ENCODE peak calls at places on chromosomes 1 and 21, in four cellular contexts. One of them, this sample, is unnamed.

GRCh38 chr21:34968414-34969333 is 80.4 kb downstream of the RUNX1 start:
- DNase-seq in cardiac fibroblast: no peak
- DNase-seq in lower lobe of right lung: no peak
- DNase-seq in brain microvascular endothelial cell: no peak
- DNase-seq in this sample: no peak

GRCh38 chr1:94299627-94300552 is 62.5 kb upstream of the ARHGAP29 start:
- DNase-seq in cardiac fibroblast: peak; percentile 86
- DNase-seq in lower lobe of right lung: no peak
- DNase-seq in brain microvascular endothelial cell: peak; percentile 63
- DNase-seq in this sample: peak; percentile 75

GRCh38 chr1:170305777-170306299 is 160.1 kb downstream of the NTMT2 start:
- DNase-seq in cardiac fibroblast: no peak
- DNase-seq in lower lobe of right lung: no peak
- DNase-seq in brain microvascular endothelial cell: no peak
- DNase-seq in this sample: no peak

GRCh38 chr1:160884579-160884978 is 401 bp downstream of the ITLN1 start:
- DNase-seq in cardiac fibroblast: no peak
- DNase-seq in lower lobe of right lung: no peak
- DNase-seq in brain microvascular endothelial cell: no peak
- DNase-seq in this sample: peak; percentile 24

GRCh38 chr1:214404154-214404553 is 123.2 kb downstream of the SMYD2 start:
- DNase-seq in cardiac fibroblast: peak; percentile 75
- DNase-seq in lower lobe of right lung: no peak
- DNase-seq in brain microvascular endothelial cell: no peak
- DNase-seq in this sample: no peak

GRCh38 chr21:32132409-32132808 is 146.4 kb downstream of the MIS18A start:
- DNase-seq in cardiac fibroblast: no peak
- DNase-seq in lower lobe of right lung: no peak
- DNase-seq in brain microvascular endothelial cell: no peak
- DNase-seq in this sample: no peak

GRCh38 chr1:214146523-214146922 is 134.4 kb upstream of the SMYD2 start:
- DNase-seq in cardiac fibroblast: no peak
- DNase-seq in lower lobe of right lung: no peak
- DNase-seq in brain microvascular endothelial cell: no peak
- DNase-seq in this sample: peak; percentile 24

GRCh38 chr21:41478319-41479177 is 29.4 kb downstream of the TMPRSS2 start:
- DNase-seq in cardiac fibroblast: no peak
- DNase-seq in lower lobe of right lung: peak; percentile 70
- DNase-seq in brain microvascular endothelial cell: no peak
- DNase-seq in this sample: no peak

GRCh38 chr1:18107671-18108312 is at the start of gene IGSF21:
- DNase-seq in cardiac fibroblast: no peak
- DNase-seq in lower lobe of right lung: no peak
- DNase-seq in brain microvascular endothelial cell: no peak
- DNase-seq in this sample: no peak

GRCh38 chr21:38843379-38843778 is 37.6 kb downstream of the ETS2 start:
- DNase-seq in cardiac fibroblast: no peak
- DNase-seq in lower lobe of right lung: no peak
- DNase-seq in brain microvascular endothelial cell: no peak
- DNase-seq in this sample: no peak

GRCh38 chr1:229238674-229239415 is 32.1 kb upstream of the RAB4A start:
- DNase-seq in cardiac fibroblast: peak; percentile 38
- DNase-seq in lower lobe of right lung: no peak
- DNase-seq in brain microvascular endothelial cell: no peak
- DNase-seq in this sample: no peak

GRCh38 chr21:27571706-27572105 is 604.8 kb upstream of the ADAMTS5 start:
- DNase-seq in cardiac fibroblast: peak; percentile 93
- DNase-seq in lower lobe of right lung: no peak
- DNase-seq in brain microvascular endothelial cell: peak; percentile 80
- DNase-seq in this sample: no peak

GRCh38 chr1:52426391-52426790 is 22.0 kb downstream of the PRPF38A start:
- DNase-seq in cardiac fibroblast: peak; percentile 51
- DNase-seq in lower lobe of right lung: no peak
- DNase-seq in brain microvascular endothelial cell: peak; percentile 44
- DNase-seq in this sample: no peak

GRCh38 chr1:201724760-201725105 is 104.2 kb upstream of the IPO9 start:
- DNase-seq in cardiac fibroblast: no peak
- DNase-seq in lower lobe of right lung: no peak
- DNase-seq in brain microvascular endothelial cell: no peak
- DNase-seq in this sample: no peak

GRCh38 chr1:59500970-59501742 is 204.3 kb downstream of the FGGY start:
- DNase-seq in cardiac fibroblast: peak; percentile 42
- DNase-seq in lower lobe of right lung: no peak
- DNase-seq in brain microvascular endothelial cell: no peak
- DNase-seq in this sample: no peak

GRCh38 chr1:174258148-174258550 is 98.8 kb downstream of the RABGAP1L start:
- DNase-seq in cardiac fibroblast: peak; percentile 68
- DNase-seq in lower lobe of right lung: no peak
- DNase-seq in brain microvascular endothelial cell: peak; percentile 48
- DNase-seq in this sample: peak; percentile 64

GRCh38 chr1:22932803-22933470 is 39.7 kb downstream of the LACTBL1 start:
- DNase-seq in cardiac fibroblast: no peak
- DNase-seq in lower lobe of right lung: no peak
- DNase-seq in brain microvascular endothelial cell: no peak
- DNase-seq in this sample: no peak

GRCh38 chr1:244347942-244348341 is 103.8 kb downstream of the ADSS2 start:
- DNase-seq in cardiac fibroblast: peak; percentile 64
- DNase-seq in lower lobe of right lung: no peak
- DNase-seq in brain microvascular endothelial cell: no peak
- DNase-seq in this sample: no peak

GRCh38 chr1:181189691-181190361 is 101.3 kb downstream of the IER5 start:
- DNase-seq in cardiac fibroblast: peak; percentile 51
- DNase-seq in lower lobe of right lung: peak; percentile 75
- DNase-seq in brain microvascular endothelial cell: peak; percentile 36
- DNase-seq in this sample: peak; percentile 89

GRCh38 chr1:28913786-28914227 is 562 bp upstream of the EPB41 start:
- DNase-seq in cardiac fibroblast: no peak
- DNase-seq in lower lobe of right lung: no peak
- DNase-seq in brain microvascular endothelial cell: no peak
- DNase-seq in this sample: no peak

GRCh38 chr1:154765970-154766369 is 104.1 kb downstream of the KCNN3 start:
- DNase-seq in cardiac fibroblast: peak; percentile 41
- DNase-seq in lower lobe of right lung: no peak
- DNase-seq in brain microvascular endothelial cell: peak; percentile 29
- DNase-seq in this sample: peak; percentile 61

GRCh38 chr1:35406103-35406502 is 137.6 kb downstream of the ZMYM4 start:
- DNase-seq in cardiac fibroblast: no peak
- DNase-seq in lower lobe of right lung: no peak
- DNase-seq in brain microvascular endothelial cell: no peak
- DNase-seq in this sample: no peak

GRCh38 chr1:208475951-208476824 is 232.0 kb upstream of the PLXNA2 start:
- DNase-seq in cardiac fibroblast: no peak
- DNase-seq in lower lobe of right lung: no peak
- DNase-seq in brain microvascular endothelial cell: no peak
- DNase-seq in this sample: no peak

GRCh38 chr1:93703649-93704048 is 22.0 kb upstream of the BCAR3 start:
- DNase-seq in cardiac fibroblast: peak; percentile 38
- DNase-seq in lower lobe of right lung: no peak
- DNase-seq in brain microvascular endothelial cell: no peak
- DNase-seq in this sample: peak; percentile 20

GRCh38 chr1:113905435-113905861 is 322 bp downstream of the DCLRE1B start:
- DNase-seq in cardiac fibroblast: no peak
- DNase-seq in lower lobe of right lung: peak; percentile 68
- DNase-seq in brain microvascular endothelial cell: no peak
- DNase-seq in this sample: peak; percentile 9

GRCh38 chr1:1877852-1878436 is 12.9 kb downstream of the GNB1 start:
- DNase-seq in cardiac fibroblast: no peak
- DNase-seq in lower lobe of right lung: no peak
- DNase-seq in brain microvascular endothelial cell: no peak
- DNase-seq in this sample: no peak

GRCh38 chr1:239909894-239910293 is 181.8 kb upstream of the FMN2 start:
- DNase-seq in cardiac fibroblast: peak; percentile 29
- DNase-seq in lower lobe of right lung: peak; percentile 79
- DNase-seq in brain microvascular endothelial cell: peak; percentile 56
- DNase-seq in this sample: no peak

GRCh38 chr1:90817399-90817798 is 100.3 kb upstream of the BARHL2 start:
- DNase-seq in cardiac fibroblast: no peak
- DNase-seq in lower lobe of right lung: no peak
- DNase-seq in brain microvascular endothelial cell: no peak
- DNase-seq in this sample: no peak

GRCh38 chr21:25560151-25560783 is 47.0 kb downstream of the MRPL39 start:
- DNase-seq in cardiac fibroblast: no peak
- DNase-seq in lower lobe of right lung: peak; percentile 56
- DNase-seq in brain microvascular endothelial cell: no peak
- DNase-seq in this sample: no peak

GRCh38 chr1:192980856-192981255 is 78.3 kb downstream of the UCHL5 start:
- DNase-seq in cardiac fibroblast: no peak
- DNase-seq in lower lobe of right lung: no peak
- DNase-seq in brain microvascular endothelial cell: no peak
- DNase-seq in this sample: no peak

GRCh38 chr1:226403522-226404034 is 4.3 kb downstream of the PARP1 start:
- DNase-seq in cardiac fibroblast: peak; percentile 13
- DNase-seq in lower lobe of right lung: no peak
- DNase-seq in brain microvascular endothelial cell: peak; percentile 34
- DNase-seq in this sample: peak; percentile 33

GRCh38 chr1:150235436-150235851 is 468 bp downstream of the ANP32E start:
- DNase-seq in cardiac fibroblast: no peak
- DNase-seq in lower lobe of right lung: no peak
- DNase-seq in brain microvascular endothelial cell: no peak
- DNase-seq in this sample: no peak

GRCh38 chr1:232968965-232969364 is 18.6 kb downstream of the NTPCR start:
- DNase-seq in cardiac fibroblast: peak; percentile 67
- DNase-seq in lower lobe of right lung: no peak
- DNase-seq in brain microvascular endothelial cell: no peak
- DNase-seq in this sample: no peak

GRCh38 chr1:23567996-23568607 is 8.8 kb upstream of the ID3 start:
- DNase-seq in cardiac fibroblast: no peak
- DNase-seq in lower lobe of right lung: peak; percentile 50
- DNase-seq in brain microvascular endothelial cell: no peak
- DNase-seq in this sample: no peak

GRCh38 chr1:209755926-209756607 is at the start of gene TRAF3IP3:
- DNase-seq in cardiac fibroblast: no peak
- DNase-seq in lower lobe of right lung: peak; percentile 61
- DNase-seq in brain microvascular endothelial cell: no peak
- DNase-seq in this sample: no peak

GRCh38 chr1:63601463-63601862 is 8.3 kb downstream of the PGM1 start:
- DNase-seq in cardiac fibroblast: no peak
- DNase-seq in lower lobe of right lung: no peak
- DNase-seq in brain microvascular endothelial cell: no peak
- DNase-seq in this sample: no peak

GRCh38 chr1:204619721-204620120 is 65.8 kb downstream of the LRRN2 start:
- DNase-seq in cardiac fibroblast: no peak
- DNase-seq in lower lobe of right lung: no peak
- DNase-seq in brain microvascular endothelial cell: no peak
- DNase-seq in this sample: no peak
- TF ChIP-seq CTCF in cardiac fibroblast: no peak
- TF ChIP-seq CTCF in lower lobe of right lung: no peak
- TF ChIP-seq CTCF in brain microvascular endothelial cell: no peak
- TF ChIP-seq CTCF in this sample: no peak

DNA sequence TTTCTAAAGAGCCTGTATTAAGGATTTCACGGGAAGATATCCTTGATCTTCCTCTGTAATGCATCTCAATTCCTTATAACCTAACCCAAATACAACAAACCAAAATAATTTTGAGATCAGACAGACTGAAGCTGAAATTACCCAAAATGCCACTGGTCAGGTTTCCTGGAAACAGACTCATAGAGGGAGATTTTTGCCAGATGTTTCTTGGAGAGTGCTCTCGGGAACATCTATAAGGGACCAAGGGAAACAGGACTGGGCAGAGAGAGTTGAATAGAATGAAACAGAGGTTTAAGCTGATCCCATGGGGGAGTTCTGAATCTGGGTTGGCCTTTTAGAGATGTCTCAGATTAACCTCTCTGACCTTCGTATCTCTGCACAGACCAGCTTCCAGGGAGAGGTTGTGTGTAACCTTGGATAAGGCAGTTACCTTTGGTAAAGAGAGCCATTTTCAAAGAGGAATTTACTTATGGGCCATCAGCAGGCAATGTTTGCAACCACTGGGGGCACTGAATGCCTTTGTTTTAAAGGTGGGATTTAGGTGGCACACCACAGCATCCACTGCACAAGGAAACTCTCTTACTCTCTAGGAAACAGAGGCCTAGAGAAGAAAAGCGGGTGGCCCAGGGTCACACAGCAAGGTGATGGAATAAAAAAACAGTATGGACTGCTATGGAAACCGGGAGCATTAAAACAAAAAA is 130.8 kb upstream of the SGIP1 start:
- DNase-seq in cardiac fibroblast: no peak
- DNase-seq in lower lobe of right lung: no peak
- DNase-seq in brain microvascular endothelial cell: no peak
- DNase-seq in this sample: no peak
- TF ChIP-seq CTCF in cardiac fibroblast: no peak
- TF ChIP-seq CTCF in lower lobe of right lung: no peak
- TF ChIP-seq CTCF in brain microvascular endothelial cell: peak; percentile 19
- TF ChIP-seq CTCF in this sample: no peak

GRCh38 chr1:202959276-202959620 is 1.1 kb upstream of the ADIPOR1 start:
- DNase-seq in cardiac fibroblast: peak; percentile 57
- DNase-seq in lower lobe of right lung: no peak
- DNase-seq in brain microvascular endothelial cell: peak; percentile 49
- DNase-seq in this sample: peak; percentile 61

GRCh38 chr1:202954057-202954745 is 3.9 kb downstream of the ADIPOR1 start:
- DNase-seq in cardiac fibroblast: no peak
- DNase-seq in lower lobe of right lung: no peak
- DNase-seq in brain microvascular endothelial cell: no peak
- DNase-seq in this sample: no peak

GRCh38 chr1:202961220-202961880 is 3.2 kb upstream of the ADIPOR1 start:
- DNase-seq in cardiac fibroblast: no peak
- DNase-seq in lower lobe of right lung: no peak
- DNase-seq in brain microvascular endothelial cell: no peak
- DNase-seq in this sample: no peak

GRCh38 chr1:202958544-202959275 is 598 bp upstream of the ADIPOR1 start:
- DNase-seq in cardiac fibroblast: no peak
- DNase-seq in lower lobe of right lung: no peak
- DNase-seq in brain microvascular endothelial cell: no peak
- DNase-seq in this sample: no peak

DNA sequence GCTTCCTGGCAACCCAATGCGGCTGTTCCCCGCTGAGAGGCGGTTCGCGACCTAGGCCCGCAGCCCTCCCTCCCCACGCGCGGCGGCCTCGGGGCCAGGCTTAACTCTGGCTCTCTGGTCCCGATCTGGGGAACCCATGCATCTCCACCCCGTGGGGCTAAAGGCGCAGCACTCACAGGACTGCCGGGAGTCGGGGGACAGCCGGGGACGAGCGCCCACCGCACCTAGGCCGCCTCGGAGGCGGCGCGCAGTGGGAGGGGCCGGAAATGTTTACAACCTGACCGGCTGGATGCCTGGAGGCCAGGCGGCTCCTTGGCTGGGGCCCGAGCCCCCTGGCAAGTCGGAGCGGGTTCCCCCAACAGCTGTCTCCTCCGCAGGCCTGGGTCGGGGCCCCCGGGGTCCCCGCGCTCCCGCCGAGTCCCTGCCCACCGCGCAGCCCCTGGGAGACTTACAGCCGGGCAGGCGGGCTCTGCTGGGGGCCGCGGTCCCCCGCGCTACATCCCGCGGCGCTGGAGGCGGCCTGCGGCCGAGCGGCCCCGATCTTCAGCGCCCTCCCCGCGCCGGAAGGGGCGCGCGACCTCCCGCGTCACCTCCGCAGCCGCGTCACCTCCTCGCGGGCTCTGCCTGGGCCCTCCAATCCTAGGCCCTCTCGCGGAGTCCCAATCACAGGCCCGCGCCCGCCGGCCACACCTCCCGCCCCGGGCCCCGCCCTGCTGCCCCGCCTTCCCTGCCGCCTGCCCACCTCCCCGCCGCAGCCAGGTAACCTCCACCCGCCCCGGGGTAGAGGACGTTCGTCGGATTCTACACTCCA is at the start of gene ADIPOR1:
- DNase-seq in cardiac fibroblast: peak; percentile 78
- DNase-seq in lower lobe of right lung: peak; percentile 96
- DNase-seq in brain microvascular endothelial cell: peak; percentile 73
- DNase-seq in this sample: peak; percentile 97
- TF ChIP-seq CTCF in cardiac fibroblast: no peak
- TF ChIP-seq CTCF in lower lobe of right lung: peak; percentile 38
- TF ChIP-seq CTCF in brain microvascular endothelial cell: no peak
- TF ChIP-seq CTCF in this sample: no peak

GRCh38 chr1:55584521-55585401 is 369.6 kb upstream of the USP24 start:
- DNase-seq in cardiac fibroblast: peak; percentile 35
- DNase-seq in lower lobe of right lung: no peak
- DNase-seq in brain microvascular endothelial cell: no peak
- DNase-seq in this sample: no peak
- TF ChIP-seq CTCF in cardiac fibroblast: no peak
- TF ChIP-seq CTCF in lower lobe of right lung: no peak
- TF ChIP-seq CTCF in brain microvascular endothelial cell: peak; percentile 25
- TF ChIP-seq CTCF in this sample: no peak